ENCODE peak calls at places on chromosomes 1 and 21, in ten cellular contexts. One of them, this sample, is unnamed.

GRCh38 chr1:78223417-78224215 is 177.8 kb downstream of the GIPC2 start:
- DNase-seq in HL-60: no peak
- DNase-seq in LoVo: no peak
- DNase-seq in stimulated activated CD8-positive, alpha-beta memory T cell treated with anti-CD3 and anti-CD28 coated beads, Interleukin-4, amount 100 ng/mL, for 24 hours: no peak
- DNase-seq in activated gamma-delta T cell treated with Interleukin-2 at 50 U/mL for 16 hours: no peak
- DNase-seq in breast epithelium: no peak
- DNase-seq in GOT3: no peak
- DNase-seq in Daoy: peak; percentile 42
- DNase-seq in posterior vena cava: no peak
- DNase-seq in sigmoid colon: no peak
- DNase-seq in this sample: no peak

GRCh38 chr1:33008051-33008914 is 28.4 kb downstream of the AK2 start:
- DNase-seq in HL-60: peak; percentile 50
- DNase-seq in LoVo: no peak
- DNase-seq in stimulated activated CD8-positive, alpha-beta memory T cell treated with anti-CD3 and anti-CD28 coated beads, Interleukin-4, amount 100 ng/mL, for 24 hours: no peak
- DNase-seq in activated gamma-delta T cell treated with Interleukin-2 at 50 U/mL for 16 hours: no peak
- DNase-seq in breast epithelium: peak; percentile 60
- DNase-seq in GOT3: no peak
- DNase-seq in Daoy: no peak
- DNase-seq in posterior vena cava: peak; percentile 23
- DNase-seq in sigmoid colon: no peak
- DNase-seq in this sample: no peak

GRCh38 chr1:218367118-218367517 is 22.0 kb downstream of the TGFB2 start:
- DNase-seq in HL-60: no peak
- DNase-seq in LoVo: no peak
- DNase-seq in stimulated activated CD8-positive, alpha-beta memory T cell treated with anti-CD3 and anti-CD28 coated beads, Interleukin-4, amount 100 ng/mL, for 24 hours: no peak
- DNase-seq in activated gamma-delta T cell treated with Interleukin-2 at 50 U/mL for 16 hours: no peak
- DNase-seq in breast epithelium: no peak
- DNase-seq in GOT3: no peak
- DNase-seq in Daoy: no peak
- DNase-seq in posterior vena cava: no peak
- DNase-seq in sigmoid colon: no peak
- DNase-seq in this sample: no peak

GRCh38 chr1:6418668-6419396 is 887 bp downstream of the HES2 start:
- DNase-seq in HL-60: no peak
- DNase-seq in LoVo: no peak
- DNase-seq in stimulated activated CD8-positive, alpha-beta memory T cell treated with anti-CD3 and anti-CD28 coated beads, Interleukin-4, amount 100 ng/mL, for 24 hours: no peak
- DNase-seq in activated gamma-delta T cell treated with Interleukin-2 at 50 U/mL for 16 hours: no peak
- DNase-seq in breast epithelium: no peak
- DNase-seq in GOT3: no peak
- DNase-seq in Daoy: no peak
- DNase-seq in posterior vena cava: no peak
- DNase-seq in sigmoid colon: no peak
- DNase-seq in this sample: peak; percentile 45

GRCh38 chr1:228283476-228284147 is 75.8 kb downstream of the OBSCN start:
- DNase-seq in HL-60: no peak
- DNase-seq in LoVo: no peak
- DNase-seq in stimulated activated CD8-positive, alpha-beta memory T cell treated with anti-CD3 and anti-CD28 coated beads, Interleukin-4, amount 100 ng/mL, for 24 hours: no peak
- DNase-seq in activated gamma-delta T cell treated with Interleukin-2 at 50 U/mL for 16 hours: no peak
- DNase-seq in breast epithelium: no peak
- DNase-seq in GOT3: no peak
- DNase-seq in Daoy: no peak
- DNase-seq in posterior vena cava: peak; percentile 69
- DNase-seq in sigmoid colon: peak; percentile 60
- DNase-seq in this sample: no peak

GRCh38 chr1:214570442-214570841 is 19.0 kb upstream of the PTPN14 start:
- DNase-seq in HL-60: no peak
- DNase-seq in LoVo: no peak
- DNase-seq in stimulated activated CD8-positive, alpha-beta memory T cell treated with anti-CD3 and anti-CD28 coated beads, Interleukin-4, amount 100 ng/mL, for 24 hours: no peak
- DNase-seq in activated gamma-delta T cell treated with Interleukin-2 at 50 U/mL for 16 hours: no peak
- DNase-seq in breast epithelium: no peak
- DNase-seq in GOT3: no peak
- DNase-seq in Daoy: peak; percentile 75
- DNase-seq in posterior vena cava: no peak
- DNase-seq in sigmoid colon: no peak
- DNase-seq in this sample: peak; percentile 70

GRCh38 chr1:35180776-35181374 is 12.1 kb downstream of the SFPQ start:
- DNase-seq in HL-60: no peak
- DNase-seq in LoVo: no peak
- DNase-seq in stimulated activated CD8-positive, alpha-beta memory T cell treated with anti-CD3 and anti-CD28 coated beads, Interleukin-4, amount 100 ng/mL, for 24 hours: no peak
- DNase-seq in activated gamma-delta T cell treated with Interleukin-2 at 50 U/mL for 16 hours: no peak
- DNase-seq in breast epithelium: no peak
- DNase-seq in GOT3: no peak
- DNase-seq in Daoy: no peak
- DNase-seq in posterior vena cava: no peak
- DNase-seq in sigmoid colon: no peak
- DNase-seq in this sample: no peak

GRCh38 chr1:173663159-173663558 is 6.5 kb downstream of the ANKRD45 start:
- DNase-seq in HL-60: peak; percentile 44
- DNase-seq in LoVo: no peak
- DNase-seq in stimulated activated CD8-positive, alpha-beta memory T cell treated with anti-CD3 and anti-CD28 coated beads, Interleukin-4, amount 100 ng/mL, for 24 hours: no peak
- DNase-seq in activated gamma-delta T cell treated with Interleukin-2 at 50 U/mL for 16 hours: no peak
- DNase-seq in breast epithelium: no peak
- DNase-seq in GOT3: no peak
- DNase-seq in Daoy: no peak
- DNase-seq in posterior vena cava: no peak
- DNase-seq in sigmoid colon: no peak
- DNase-seq in this sample: no peak

GRCh38 chr1:154404984-154405761 is at the start of gene IL6R:
- DNase-seq in HL-60: peak; percentile 97
- DNase-seq in LoVo: peak; percentile 90
- DNase-seq in stimulated activated CD8-positive, alpha-beta memory T cell treated with anti-CD3 and anti-CD28 coated beads, Interleukin-4, amount 100 ng/mL, for 24 hours: peak; percentile 54
- DNase-seq in activated gamma-delta T cell treated with Interleukin-2 at 50 U/mL for 16 hours: peak; percentile 61
- DNase-seq in breast epithelium: peak; percentile 92
- DNase-seq in GOT3: peak; percentile 70
- DNase-seq in Daoy: peak; percentile 94
- DNase-seq in posterior vena cava: peak; percentile 99
- DNase-seq in sigmoid colon: peak; percentile 99
- DNase-seq in this sample: peak; percentile 91

GRCh38 chr21:33551664-33552063 is 8.8 kb downstream of the SON start:
- DNase-seq in HL-60: no peak
- DNase-seq in LoVo: no peak
- DNase-seq in stimulated activated CD8-positive, alpha-beta memory T cell treated with anti-CD3 and anti-CD28 coated beads, Interleukin-4, amount 100 ng/mL, for 24 hours: no peak
- DNase-seq in activated gamma-delta T cell treated with Interleukin-2 at 50 U/mL for 16 hours: no peak
- DNase-seq in breast epithelium: no peak
- DNase-seq in GOT3: no peak
- DNase-seq in Daoy: no peak
- DNase-seq in posterior vena cava: no peak
- DNase-seq in sigmoid colon: no peak
- DNase-seq in this sample: no peak